ENCODE peak calls at places on chromosomes 7 and 10, in four cellular contexts. Z is A549, V is K562, P is endothelial cell of umbilical vein. Y is an unnamed sample.

GRCh38 chr10:79145517-79146470 is 77.0 kb downstream of the ZMIZ1 start:
- DNase-seq in P (no peak), V (peak; percentile 53), Z (no peak), Y (no peak)

GRCh38 chr7:47552631-47553030 is 29.3 kb downstream of the TNS3 start:
- DNase-seq in P (no peak), Z (no peak), V (no peak), Y (no peak)

GRCh38 chr10:106504536-106504935 is 660.0 kb downstream of the SORCS1 start:
- DNase-seq in P (no peak), Z (no peak), V (no peak), Y (no peak)

GRCh38 chr10:740936-741431 is 51.5 kb upstream of the DIP2C start:
- DNase-seq in P (no peak), Z (no peak), V (no peak), Y (no peak)

GRCh38 chr7:2129376-2130375 is 103.1 kb downstream of the MAD1L1 start:
- DNase-seq in Z (no peak), V (no peak), P (no peak), Y (no peak)

GRCh38 chr10:5779753-5780152 is 33.5 kb downstream of the GDI2 start:
- DNase-seq in V (no peak), P (no peak), Z (no peak), Y (no peak)

GRCh38 chr10:89929282-89930026 is 228.1 kb downstream of the KIF20B start:
- DNase-seq in V (no peak), P (no peak), Z (no peak), Y (no peak)

GRCh38 chr7:100367251-100367620 is 6.1 kb upstream of the PILRA start:
- DNase-seq in Z (no peak), V (no peak), P (no peak), Y (no peak)

GRCh38 chr7:155741805-155742204 is 70.5 kb downstream of the SHH start:
- DNase-seq in Z (no peak), P (no peak), V (no peak), Y (no peak)

GRCh38 chr10:90418869-90419652 is 438.8 kb downstream of the HTR7 start:
- DNase-seq in V (no peak), P (peak; percentile 87), Z (no peak), Y (no peak)

GRCh38 chr7:94223375-94224084 is 171.2 kb upstream of the COL1A2 start:
- DNase-seq in Z (peak; percentile 23), V (no peak), P (peak; percentile 77), Y (no peak)

GRCh38 chr7:149778696-149779501 is 5.5 kb upstream of the ZNF467 start:
- DNase-seq in P (no peak), Z (no peak), V (no peak), Y (no peak)

GRCh38 chr7:48748081-48748833 is 176.1 kb upstream of the CDC14C start:
- DNase-seq in V (no peak), Z (no peak), P (no peak), Y (no peak)

GRCh38 chr10:93376372-93377296 is 105.5 kb downstream of the MYOF start:
- DNase-seq in P (peak; percentile 90), V (peak; percentile 55), Z (peak; percentile 76), Y (peak; percentile 84)

GRCh38 chr10:9015005-9015404 is 960.5 kb downstream of the GATA3 start:
- DNase-seq in P (no peak), Z (no peak), V (no peak), Y (no peak)

GRCh38 chr10:43196981-43197833 is 59.0 kb downstream of the CSGALNACT2 start:
- DNase-seq in Z (no peak), V (no peak), P (no peak), Y (no peak)

GRCh38 chr10:102243304-102243703 is 2.0 kb upstream of the PITX3 start:
- DNase-seq in P (no peak), Z (no peak), V (no peak), Y (no peak)

GRCh38 chr10:34732926-34733325 is 82.2 kb downstream of the PARD3 start:
- DNase-seq in V (peak; percentile 17), P (peak; percentile 61), Z (peak; percentile 44), Y (peak; percentile 40)

GRCh38 chr10:132518572-132519381 is 18.8 kb upstream of the INPP5A start:
- DNase-seq in P (no peak), Z (no peak), V (peak; percentile 65), Y (no peak)

GRCh38 chr7:55074008-55074499 is 55.2 kb downstream of the EGFR start:
- DNase-seq in Z (peak; percentile 93), V (no peak), P (peak; percentile 32), Y (no peak)

GRCh38 chr7:44068054-44068453 is 2.7 kb upstream of the PGAM2 start:
- DNase-seq in V (no peak), P (no peak), Z (no peak), Y (no peak)

GRCh38 chr7:148883233-148884048 is 650 bp downstream of the EZH2 start:
- DNase-seq in Z (peak; percentile 28), V (peak; percentile 81), P (peak; percentile 13), Y (peak; percentile 57)

GRCh38 chr7:45593877-45594276 is 19.7 kb downstream of the ADCY1 start:
- DNase-seq in Z (no peak), V (no peak), P (no peak), Y (no peak)

GRCh38 chr10:104297697-104298660 is 29.0 kb downstream of the GSTO2 start:
- DNase-seq in Z (peak; percentile 24), P (no peak), V (peak; percentile 53), Y (peak; percentile 61)

GRCh38 chr7:3835102-3835501 is 534.0 kb downstream of the SDK1 start:
- DNase-seq in Z (no peak), V (no peak), P (no peak), Y (no peak)

GRCh38 chr10:33238643-33239042 is 95.8 kb downstream of the NRP1 start:
- DNase-seq in V (no peak), P (no peak), Z (peak; percentile 21), Y (no peak)

GRCh38 chr10:7797582-7797981 is 9.6 kb downstream of the ATP5F1C start:
- DNase-seq in P (peak; percentile 87), V (peak; percentile 37), Z (peak; percentile 25), Y (peak; percentile 66)

GRCh38 chr10:71551970-71552369 is 155.2 kb downstream of the CDH23 start:
- DNase-seq in P (no peak), V (no peak), Z (no peak), Y (no peak)

GRCh38 chr10:45023426-45023825 is 22.7 kb downstream of the ZNF22 start:
- DNase-seq in P (no peak), Z (no peak), V (no peak), Y (no peak)

GRCh38 chr7:131188367-131189339 is 139.0 kb upstream of the MKLN1 start:
- DNase-seq in Z (peak; percentile 79), P (peak; percentile 39), V (peak; percentile 58), Y (peak; percentile 95)

GRCh38 chr7:2405601-2406345 is 2.4 kb downstream of the CHST12 start:
- DNase-seq in V (no peak), P (no peak), Z (no peak), Y (peak; percentile 87)

GRCh38 chr7:25223206-25223605 is 5.1 kb downstream of the NPVF start:
- DNase-seq in Z (no peak), V (no peak), P (no peak), Y (no peak)

GRCh38 chr7:25228386-25228785 is at the start of gene NPVF:
- DNase-seq in Z (no peak), V (no peak), P (no peak), Y (no peak)
- TF ChIP-seq POLR2A in Z (no peak), V (no peak), P (no peak), Y (no peak)

GRCh38 chr7:51366930-51367613 is 50.5 kb upstream of the COBL start:
- DNase-seq in Z (peak; percentile 84), V (peak; percentile 66), P (peak; percentile 24), Y (peak; percentile 69)
- TF ChIP-seq MYC in Z (no peak), V (no peak), P (no peak), Y (no peak)

GRCh38 chr7:27172823-27173411 is 1.2 kb downstream of the HOXA10 start:
- DNase-seq in P (peak; percentile 64), V (no peak), Z (no peak), Y (peak; percentile 88)
- TF ChIP-seq POLR2A in P (no peak), V (no peak), Z (no peak), Y (peak; percentile 60)

GRCh38 chr10:28869606-28870201 is 192.4 kb downstream of the BAMBI start:
- DNase-seq in P (no peak), V (no peak), Z (no peak), Y (no peak)

GRCh38 chr10:28874210-28874609 is 196.9 kb downstream of the BAMBI start:
- DNase-seq in V (no peak), P (no peak), Z (no peak), Y (no peak)

GRCh38 chr10:28873540-28873939 is 196.2 kb downstream of the BAMBI start:
- DNase-seq in V (no peak), P (no peak), Z (no peak), Y (no peak)

GRCh38 chr10:28871677-28872076 is 194.4 kb downstream of the BAMBI start:
- DNase-seq in V (no peak), Z (no peak), P (no peak), Y (no peak)

GRCh38 chr10:28872592-28873165 is 195.4 kb downstream of the BAMBI start:
- DNase-seq in V (no peak), Z (no peak), P (no peak), Y (peak; percentile 28)
- TF ChIP-seq MYC in V (no peak), Z (no peak), P (no peak), Y (no peak)

GRCh38 chr10:29160110-29160669 is 128.7 kb upstream of the LYZL1 start:
- DNase-seq in V (no peak), Z (peak; percentile 71), P (peak; percentile 78), Y (peak; percentile 25)

GRCh38 chr10:29169021-29169420 is 119.8 kb upstream of the LYZL1 start:
- DNase-seq in Z (no peak), V (no peak), P (no peak), Y (no peak)

GRCh38 chr10:29166713-29167112 is 122.2 kb upstream of the LYZL1 start:
- DNase-seq in V (no peak), Z (no peak), P (no peak), Y (no peak)

GRCh38 chr10:29158066-29158465 is 130.8 kb upstream of the LYZL1 start:
- DNase-seq in V (no peak), P (no peak), Z (no peak), Y (no peak)

DNA sequence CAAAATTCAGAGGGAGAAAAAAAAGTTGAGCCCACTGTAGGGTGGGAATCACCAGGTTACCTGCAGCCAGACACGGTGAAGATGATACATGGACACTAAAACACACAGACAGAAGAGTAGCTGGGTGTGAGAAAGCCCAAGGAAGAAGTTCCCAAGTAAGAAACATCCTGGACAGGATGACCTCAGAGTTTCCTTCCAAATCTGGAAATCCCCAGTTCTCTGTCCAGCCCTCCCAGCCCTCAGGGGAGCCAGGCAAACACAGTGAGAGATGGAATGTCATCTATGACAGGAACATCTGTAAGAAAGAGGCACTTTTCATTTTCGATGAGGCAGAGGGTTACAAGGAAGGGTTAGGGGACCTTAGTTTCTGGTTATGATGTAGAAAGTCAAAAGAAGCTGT is 125.1 kb upstream of the LYZL1 start:
- DNase-seq in Z (peak; percentile 33), V (no peak), P (peak; percentile 70), Y (no peak)
- TF ChIP-seq POLR2A in Z (no peak), V (no peak), P (no peak), Y (no peak)

GRCh38 chr10:64093946-64094560 is 572.9 kb downstream of the REEP3 start:
- DNase-seq in P (no peak), Z (no peak), V (no peak), Y (no peak)
- TF ChIP-seq MYC in P (no peak), Z (no peak), V (no peak), Y (no peak)

DNA sequence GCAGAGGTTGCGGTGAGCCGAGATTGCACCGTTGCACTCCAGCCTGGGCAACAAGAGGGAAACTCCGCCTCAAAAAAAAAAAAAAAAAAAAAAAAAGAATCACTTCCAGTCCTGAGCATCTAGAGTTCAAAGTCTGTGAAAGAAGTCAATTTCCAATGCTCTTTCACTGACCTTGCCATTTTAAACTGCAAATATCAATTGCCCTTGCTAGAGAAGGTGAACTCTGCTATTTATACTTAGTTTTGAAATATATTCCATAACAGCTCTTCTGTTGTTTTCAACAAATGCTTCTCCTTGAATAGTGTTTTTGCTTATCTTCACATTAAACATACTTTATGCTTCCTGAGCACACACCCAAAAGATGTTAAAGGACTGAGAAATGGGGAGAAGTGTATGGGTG is 331.3 kb downstream of the PHTF2 start:
- DNase-seq in Z (no peak), V (no peak), P (no peak), Y (no peak)
- TF ChIP-seq POLR2A in Z (no peak), V (no peak), P (no peak), Y (no peak)